ENCODE peak calls at places on chromosomes 11 and 22, in seven cellular contexts. I is transverse colon, H is cardiac fibroblast, Z is A549, F is GM13976, B is left lung, A is tibial artery. Y is an unnamed sample.

GRCh38 chr11:117177534-117178209 is 871 bp upstream of the SIDT2 start:
- DNase-seq in H (no peak), F (no peak), Z (no peak), I (no peak), A (no peak), B (no peak), Y (no peak)

GRCh38 chr11:134120921-134121526 is 52.2 kb downstream of the JAM3 start:
- DNase-seq in B (no peak), A (peak; percentile 28), Z (no peak), F (no peak), I (no peak), H (peak; percentile 75), Y (no peak)

GRCh38 chr22:28027453-28028448 is 108.7 kb upstream of the PITPNB start:
- DNase-seq in B (no peak), Z (no peak), A (peak; percentile 43), I (no peak), F (peak; percentile 7), H (peak; percentile 21), Y (no peak)

GRCh38 chr11:75719639-75720239 is 2.1 kb downstream of the MOGAT2 start:
- DNase-seq in A (no peak), F (no peak), Z (no peak), B (no peak), H (no peak), I (peak; percentile 70), Y (no peak)

GRCh38 chr11:120052196-120052775 is 85.6 kb downstream of the TRIM29 start:
- DNase-seq in Z (no peak), F (no peak), B (no peak), H (no peak), A (no peak), I (no peak), Y (no peak)

GRCh38 chr11:117316197-117316961 is at the start of gene BACE1:
- DNase-seq in I (peak; percentile 68), Z (peak; percentile 69), F (peak; percentile 65), H (peak; percentile 90), B (no peak), A (peak; percentile 82), Y (peak; percentile 54)

GRCh38 chr11:47271328-47271727 is 1.4 kb downstream of the MADD start:
- DNase-seq in I (no peak), Z (no peak), B (no peak), A (no peak), H (no peak), F (no peak), Y (no peak)

GRCh38 chr11:43923327-43924111 is 18.9 kb upstream of the C11orf96 start:
- DNase-seq in B (no peak), Z (no peak), A (peak; percentile 84), F (no peak), I (no peak), H (peak; percentile 62), Y (no peak)

GRCh38 chr11:48028909-48029685 is 48.7 kb downstream of the PTPRJ start:
- DNase-seq in Z (no peak), A (no peak), H (peak; percentile 54), B (no peak), I (no peak), F (no peak), Y (no peak)

GRCh38 chr22:37781434-37782059 is 26.2 kb upstream of the GCAT start:
- DNase-seq in H (peak; percentile 42), B (no peak), F (no peak), Z (no peak), I (no peak), A (no peak), Y (no peak)

GRCh38 chr22:26172389-26172990 is 3.2 kb downstream of the SEZ6L start:
- DNase-seq in H (peak; percentile 23), I (peak; percentile 33), F (peak; percentile 54), A (no peak), Z (peak; percentile 22), B (no peak), Y (peak; percentile 75)

GRCh38 chr22:31441652-31442051 is 42.2 kb downstream of the DRG1 start:
- DNase-seq in Z (no peak), H (no peak), F (no peak), A (no peak), I (no peak), B (no peak), Y (no peak)

GRCh38 chr22:42072606-42073330 is 1.3 kb upstream of the PHETA2 start:
- DNase-seq in B (no peak), A (no peak), H (no peak), I (no peak), F (no peak), Z (no peak), Y (no peak)
- TF ChIP-seq CTCF in B (no peak), A (no peak), H (peak; percentile 2), I (no peak), F (no peak), Z (no peak), Y (no peak)

GRCh38 chr11:15010860-15011259 is 38.7 kb upstream of the CALCA start:
- DNase-seq in I (no peak), B (no peak), H (no peak), A (no peak), F (no peak), Z (no peak), Y (no peak)

GRCh38 chr11:15011741-15012140 is 39.6 kb upstream of the CALCA start:
- DNase-seq in A (no peak), B (no peak), Z (no peak), F (no peak), I (no peak), H (no peak), Y (no peak)

GRCh38 chr11:15006139-15006759 is 34.1 kb upstream of the CALCA start:
- DNase-seq in H (peak; percentile 52), A (no peak), F (peak; percentile 18), I (no peak), B (no peak), Z (no peak), Y (peak; percentile 24)
- TF ChIP-seq CTCF in H (peak; percentile 45), A (no peak), F (no peak), I (peak; percentile 18), B (no peak), Z (peak; percentile 52), Y (no peak)

DNA sequence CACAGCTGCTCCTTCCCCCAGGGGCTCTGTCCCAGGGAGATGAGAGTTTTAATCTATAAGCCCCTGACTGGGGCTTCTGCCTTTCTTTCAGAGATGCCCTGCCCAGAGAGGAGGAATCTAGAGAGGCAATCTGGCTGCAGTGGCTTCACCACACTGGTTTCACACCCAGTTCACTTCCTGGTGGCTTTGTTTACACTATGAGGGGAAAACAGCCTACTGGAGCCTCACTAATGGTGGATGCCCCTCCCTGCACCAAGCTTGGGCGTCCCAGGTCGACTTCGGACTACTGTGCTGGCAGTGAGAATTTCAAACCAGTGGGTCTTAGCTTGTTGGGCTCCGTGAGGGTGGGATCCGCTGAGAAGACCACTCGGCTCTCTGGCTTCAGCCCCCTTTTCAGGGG is 21.5 kb upstream of the MMP1 start:
- DNase-seq in F (no peak), H (no peak), Z (no peak), A (no peak), B (no peak), I (no peak), Y (no peak)
- TF ChIP-seq CTCF in F (no peak), H (no peak), Z (no peak), A (no peak), B (no peak), I (no peak), Y (no peak)

GRCh38 chr11:65911682-65912568 is 6.9 kb downstream of the C11orf68 start:
- DNase-seq in H (peak; percentile 87), Z (peak; percentile 68), A (peak; percentile 80), I (peak; percentile 40), B (no peak), F (no peak), Y (no peak)
- TF ChIP-seq CTCF in H (peak; percentile 9), Z (peak; percentile 43), A (peak; percentile 38), I (peak; percentile 16), B (no peak), F (no peak), Y (no peak)

GRCh38 chr22:17234144-17234623 is 14.9 kb upstream of the ADA2 start:
- DNase-seq in Z (no peak), A (no peak), H (peak; percentile 17), B (no peak), I (no peak), F (no peak), Y (no peak)
- TF ChIP-seq CTCF in Z (no peak), A (no peak), H (no peak), B (no peak), I (no peak), F (no peak), Y (no peak)

GRCh38 chr11:60629399-60629798 is 70.0 kb upstream of the MS4A8 start:
- DNase-seq in F (no peak), I (no peak), Z (no peak), B (no peak), A (no peak), H (no peak), Y (no peak)

GRCh38 chr11:60625262-60625661 is 74.2 kb upstream of the MS4A8 start:
- DNase-seq in A (no peak), I (no peak), B (no peak), Z (no peak), H (peak; percentile 16), F (no peak), Y (no peak)
- TF ChIP-seq CTCF in A (no peak), I (no peak), B (no peak), Z (no peak), H (peak; percentile 27), F (peak; percentile 3), Y (peak; percentile 4)

Y was measured in GM20000.